ENCODE peak calls at places on chromosomes 7 and 10, in four cellular contexts. T is left colon; A is CD8-positive, alpha-beta memory T cell; Y is GM06990. O is an unnamed sample.
A peak's percentile ranks its signal among the peaks of the same experiment; 100 is the strongest.

GRCh38 chr7:28488061-28488791 is 75.9 kb downstream of the CREB5 start:
- DNase-seq in Y (no peak), T (no peak), A (no peak), O (no peak)

GRCh38 chr10:29163746-29164145 is 125.1 kb upstream of the LYZL1 start:
- DNase-seq in T (no peak), A (no peak), Y (no peak), O (peak; percentile 61)

GRCh38 chr10:75104842-75105241 is 6.6 kb upstream of the SAMD8 start:
- DNase-seq in A (no peak), Y (no peak), T (no peak), O (no peak)

GRCh38 chr10:120420421-120420820 is 36.6 kb upstream of the PLPP4 start:
- DNase-seq in T (no peak), A (no peak), Y (no peak), O (peak; percentile 63)

GRCh38 chr7:92737706-92738105 is 98.7 kb downstream of the CDK6 start:
- DNase-seq in A (no peak), Y (no peak), T (no peak), O (no peak)

GRCh38 chr7:17320642-17321041 is 22.2 kb downstream of the AHR start:
- DNase-seq in Y (no peak), T (no peak), A (no peak), O (no peak)

GRCh38 chr7:127587663-127588018 is 570 bp upstream of the ARF5 start:
- DNase-seq in T (peak; percentile 33), A (no peak), Y (peak; percentile 20), O (no peak)

GRCh38 chr7:156668130-156668741 is 27.7 kb downstream of the RNF32 start:
- DNase-seq in Y (no peak), A (peak; percentile 33), T (peak; percentile 26), O (no peak)

GRCh38 chr10:22823109-22823508 is 104.7 kb upstream of the ARMC3 start:
- DNase-seq in T (no peak), Y (peak; percentile 13), A (no peak), O (peak; percentile 84)

O was measured in astrocyte of the spinal cord.